ENCODE peak calls at places on chromosomes 4 and X, in eight cellular contexts. One of them, this sample, is unnamed.

GRCh38 chrX:131083510-131084142 is 25.5 kb downstream of the ARHGAP36 start:
- DNase-seq in cardiac muscle cell: no peak
- DNase-seq in CD8-positive, alpha-beta T cell: no peak
- DNase-seq in OCI-LY7: no peak
- DNase-seq in fibroblast of lung: no peak
- DNase-seq in B cell: no peak
- DNase-seq in left lung: no peak
- DNase-seq in right lobe of liver: no peak
- DNase-seq in this sample: no peak

GRCh38 chr4:123786159-123786915 is 389.7 kb downstream of the SPRY1 start:
- DNase-seq in fibroblast of lung: peak; percentile 17
- DNase-seq in CD8-positive, alpha-beta T cell: no peak
- DNase-seq in OCI-LY7: no peak
- DNase-seq in left lung: no peak
- DNase-seq in B cell: no peak
- DNase-seq in right lobe of liver: no peak
- DNase-seq in cardiac muscle cell: no peak
- DNase-seq in this sample: no peak

GRCh38 chr4:78058591-78059523 is 1.7 kb downstream of the FRAS1 start:
- DNase-seq in B cell: peak; percentile 30
- DNase-seq in left lung: peak; percentile 55
- DNase-seq in CD8-positive, alpha-beta T cell: peak; percentile 7
- DNase-seq in right lobe of liver: peak; percentile 47
- DNase-seq in cardiac muscle cell: peak; percentile 60
- DNase-seq in OCI-LY7: peak; percentile 7
- DNase-seq in fibroblast of lung: peak; percentile 45
- DNase-seq in this sample: peak; percentile 39

GRCh38 chrX:20442597-20442996 is 175.9 kb upstream of the RPS6KA3 start:
- DNase-seq in cardiac muscle cell: peak; percentile 90
- DNase-seq in fibroblast of lung: peak; percentile 70
- DNase-seq in left lung: peak; percentile 79
- DNase-seq in right lobe of liver: peak; percentile 77
- DNase-seq in B cell: peak; percentile 83
- DNase-seq in OCI-LY7: peak; percentile 76
- DNase-seq in CD8-positive, alpha-beta T cell: peak; percentile 89
- DNase-seq in this sample: peak; percentile 14

GRCh38 chrX:23989689-23990088 is 37.3 kb downstream of the KLHL15 start:
- DNase-seq in B cell: no peak
- DNase-seq in fibroblast of lung: no peak
- DNase-seq in cardiac muscle cell: no peak
- DNase-seq in left lung: no peak
- DNase-seq in OCI-LY7: no peak
- DNase-seq in CD8-positive, alpha-beta T cell: no peak
- DNase-seq in right lobe of liver: no peak
- DNase-seq in this sample: no peak

GRCh38 chr4:76246852-76247251 is 4.7 kb upstream of the FAM47E start:
- DNase-seq in left lung: no peak
- DNase-seq in B cell: no peak
- DNase-seq in OCI-LY7: no peak
- DNase-seq in cardiac muscle cell: no peak
- DNase-seq in CD8-positive, alpha-beta T cell: no peak
- DNase-seq in right lobe of liver: no peak
- DNase-seq in fibroblast of lung: no peak
- DNase-seq in this sample: no peak

GRCh38 chrX:150364347-150365050 is 1.4 kb downstream of the MAMLD1 start:
- DNase-seq in OCI-LY7: no peak
- DNase-seq in B cell: peak; percentile 67
- DNase-seq in right lobe of liver: peak; percentile 34
- DNase-seq in CD8-positive, alpha-beta T cell: peak; percentile 18
- DNase-seq in left lung: no peak
- DNase-seq in cardiac muscle cell: peak; percentile 19
- DNase-seq in fibroblast of lung: peak; percentile 23
- DNase-seq in this sample: peak; percentile 33

GRCh38 chr4:185669288-185669687 is 134.0 kb upstream of the PDLIM3 start:
- DNase-seq in CD8-positive, alpha-beta T cell: no peak
- DNase-seq in OCI-LY7: no peak
- DNase-seq in B cell: no peak
- DNase-seq in left lung: no peak
- DNase-seq in cardiac muscle cell: no peak
- DNase-seq in right lobe of liver: no peak
- DNase-seq in fibroblast of lung: no peak
- DNase-seq in this sample: no peak

GRCh38 chr4:2788532-2789103 is 4.3 kb upstream of the SH3BP2 start:
- DNase-seq in CD8-positive, alpha-beta T cell: no peak
- DNase-seq in OCI-LY7: no peak
- DNase-seq in right lobe of liver: peak; percentile 59
- DNase-seq in B cell: no peak
- DNase-seq in left lung: peak; percentile 41
- DNase-seq in fibroblast of lung: no peak
- DNase-seq in cardiac muscle cell: peak; percentile 30
- DNase-seq in this sample: no peak

GRCh38 chr4:107699466-107700206 is 20.4 kb downstream of the PAPSS1 start:
- DNase-seq in left lung: no peak
- DNase-seq in cardiac muscle cell: peak; percentile 24
- DNase-seq in fibroblast of lung: peak; percentile 60
- DNase-seq in B cell: no peak
- DNase-seq in CD8-positive, alpha-beta T cell: no peak
- DNase-seq in OCI-LY7: no peak
- DNase-seq in right lobe of liver: no peak
- DNase-seq in this sample: no peak

GRCh38 chr4:99945718-99946345 is 586 bp downstream of the DNAJB14 start:
- DNase-seq in CD8-positive, alpha-beta T cell: no peak
- DNase-seq in B cell: no peak
- DNase-seq in fibroblast of lung: peak; percentile 41
- DNase-seq in right lobe of liver: no peak
- DNase-seq in left lung: peak; percentile 45
- DNase-seq in cardiac muscle cell: peak; percentile 27
- DNase-seq in OCI-LY7: peak; percentile 42
- DNase-seq in this sample: no peak

GRCh38 chr4:832536-832935 is 6.6 kb upstream of the CPLX1 start:
- DNase-seq in fibroblast of lung: no peak
- DNase-seq in left lung: no peak
- DNase-seq in B cell: no peak
- DNase-seq in CD8-positive, alpha-beta T cell: no peak
- DNase-seq in cardiac muscle cell: no peak
- DNase-seq in OCI-LY7: no peak
- DNase-seq in right lobe of liver: no peak
- DNase-seq in this sample: no peak

GRCh38 chrX:103792916-103793540 is 16.4 kb downstream of the PLP1 start:
- DNase-seq in cardiac muscle cell: peak; percentile 81
- DNase-seq in left lung: no peak
- DNase-seq in CD8-positive, alpha-beta T cell: no peak
- DNase-seq in right lobe of liver: no peak
- DNase-seq in OCI-LY7: no peak
- DNase-seq in B cell: no peak
- DNase-seq in fibroblast of lung: peak; percentile 77
- DNase-seq in this sample: no peak

GRCh38 chr4:165765053-165765452 is 108.0 kb upstream of the TLL1 start:
- DNase-seq in fibroblast of lung: no peak
- DNase-seq in right lobe of liver: no peak
- DNase-seq in OCI-LY7: no peak
- DNase-seq in left lung: no peak
- DNase-seq in cardiac muscle cell: no peak
- DNase-seq in B cell: no peak
- DNase-seq in CD8-positive, alpha-beta T cell: no peak
- DNase-seq in this sample: no peak

GRCh38 chr4:41061482-41062185 is 152.7 kb downstream of the APBB2 start:
- DNase-seq in OCI-LY7: no peak
- DNase-seq in B cell: no peak
- DNase-seq in CD8-positive, alpha-beta T cell: no peak
- DNase-seq in right lobe of liver: no peak
- DNase-seq in fibroblast of lung: peak; percentile 32
- DNase-seq in cardiac muscle cell: no peak
- DNase-seq in left lung: no peak
- DNase-seq in this sample: no peak

GRCh38 chr4:41057456-41057855 is 156.9 kb downstream of the APBB2 start:
- DNase-seq in cardiac muscle cell: no peak
- DNase-seq in OCI-LY7: no peak
- DNase-seq in CD8-positive, alpha-beta T cell: no peak
- DNase-seq in left lung: no peak
- DNase-seq in right lobe of liver: no peak
- DNase-seq in B cell: no peak
- DNase-seq in fibroblast of lung: peak; percentile 79
- DNase-seq in this sample: no peak

GRCh38 chr4:41058426-41058825 is 155.9 kb downstream of the APBB2 start:
- DNase-seq in CD8-positive, alpha-beta T cell: no peak
- DNase-seq in OCI-LY7: no peak
- DNase-seq in B cell: no peak
- DNase-seq in right lobe of liver: no peak
- DNase-seq in left lung: no peak
- DNase-seq in fibroblast of lung: peak; percentile 82
- DNase-seq in cardiac muscle cell: no peak
- DNase-seq in this sample: no peak

GRCh38 chr4:41064953-41065352 is 149.4 kb downstream of the APBB2 start:
- DNase-seq in right lobe of liver: no peak
- DNase-seq in OCI-LY7: no peak
- DNase-seq in fibroblast of lung: no peak
- DNase-seq in left lung: no peak
- DNase-seq in B cell: no peak
- DNase-seq in cardiac muscle cell: no peak
- DNase-seq in CD8-positive, alpha-beta T cell: no peak
- DNase-seq in this sample: no peak

GRCh38 chr4:41060352-41061318 is 153.7 kb downstream of the APBB2 start:
- DNase-seq in CD8-positive, alpha-beta T cell: no peak
- DNase-seq in right lobe of liver: no peak
- DNase-seq in OCI-LY7: no peak
- DNase-seq in cardiac muscle cell: no peak
- DNase-seq in B cell: no peak
- DNase-seq in left lung: no peak
- DNase-seq in fibroblast of lung: no peak
- DNase-seq in this sample: no peak
- TF ChIP-seq CTCF in CD8-positive, alpha-beta T cell: no peak
- TF ChIP-seq CTCF in right lobe of liver: no peak
- TF ChIP-seq CTCF in OCI-LY7: no peak
- TF ChIP-seq CTCF in cardiac muscle cell: no peak
- TF ChIP-seq CTCF in B cell: no peak
- TF ChIP-seq CTCF in left lung: no peak
- TF ChIP-seq CTCF in fibroblast of lung: no peak
- TF ChIP-seq CTCF in this sample: no peak

GRCh38 chr4:86594559-86595425 is 677 bp downstream of the PTPN13 start:
- DNase-seq in OCI-LY7: no peak
- DNase-seq in right lobe of liver: no peak
- DNase-seq in fibroblast of lung: peak; percentile 88
- DNase-seq in B cell: peak; percentile 19
- DNase-seq in cardiac muscle cell: peak; percentile 84
- DNase-seq in CD8-positive, alpha-beta T cell: no peak
- DNase-seq in left lung: peak; percentile 37
- DNase-seq in this sample: peak; percentile 24
- TF ChIP-seq CTCF in OCI-LY7: no peak
- TF ChIP-seq CTCF in right lobe of liver: no peak
- TF ChIP-seq CTCF in fibroblast of lung: peak; percentile 23
- TF ChIP-seq CTCF in B cell: no peak
- TF ChIP-seq CTCF in cardiac muscle cell: peak; percentile 24
- TF ChIP-seq CTCF in CD8-positive, alpha-beta T cell: no peak
- TF ChIP-seq CTCF in left lung: no peak
- TF ChIP-seq CTCF in this sample: no peak

DNA sequence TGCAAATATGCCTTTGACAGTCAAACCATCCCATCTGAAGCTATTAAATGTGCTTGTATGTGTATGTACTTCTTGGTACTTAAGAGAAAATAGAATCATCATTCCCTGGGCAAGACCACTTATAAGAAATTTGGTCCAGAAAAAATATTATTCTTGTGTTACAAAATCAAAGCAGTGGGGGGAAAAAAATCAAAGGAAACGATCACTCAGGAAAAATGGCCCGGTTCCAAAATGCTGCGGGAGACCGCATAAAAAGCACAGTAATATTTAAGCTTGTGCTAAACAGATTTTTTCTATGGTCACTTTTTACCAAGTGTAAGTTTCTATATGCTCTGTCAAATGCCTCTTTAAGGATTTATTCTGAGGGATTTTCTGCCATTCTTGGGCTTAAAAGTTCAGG is 36.1 kb downstream of the RAI2 start:
- DNase-seq in cardiac muscle cell: no peak
- DNase-seq in fibroblast of lung: no peak
- DNase-seq in CD8-positive, alpha-beta T cell: no peak
- DNase-seq in B cell: no peak
- DNase-seq in left lung: no peak
- DNase-seq in right lobe of liver: no peak
- DNase-seq in OCI-LY7: no peak
- DNase-seq in this sample: no peak
- TF ChIP-seq CTCF in cardiac muscle cell: no peak
- TF ChIP-seq CTCF in fibroblast of lung: no peak
- TF ChIP-seq CTCF in CD8-positive, alpha-beta T cell: no peak
- TF ChIP-seq CTCF in B cell: no peak
- TF ChIP-seq CTCF in left lung: no peak
- TF ChIP-seq CTCF in right lobe of liver: no peak
- TF ChIP-seq CTCF in OCI-LY7: no peak
- TF ChIP-seq CTCF in this sample: no peak

GRCh38 chrX:119996069-119996468 is 52.5 kb upstream of the NKAP start:
- DNase-seq in cardiac muscle cell: no peak
- DNase-seq in right lobe of liver: no peak
- DNase-seq in B cell: no peak
- DNase-seq in left lung: no peak
- DNase-seq in fibroblast of lung: no peak
- DNase-seq in CD8-positive, alpha-beta T cell: no peak
- DNase-seq in OCI-LY7: no peak
- DNase-seq in this sample: no peak

GRCh38 chrX:119989905-119990408 is 46.4 kb upstream of the NKAP start:
- DNase-seq in cardiac muscle cell: no peak
- DNase-seq in OCI-LY7: no peak
- DNase-seq in B cell: no peak
- DNase-seq in right lobe of liver: no peak
- DNase-seq in CD8-positive, alpha-beta T cell: no peak
- DNase-seq in left lung: no peak
- DNase-seq in fibroblast of lung: no peak
- DNase-seq in this sample: no peak

GRCh38 chrX:119986203-119986602 is 42.7 kb upstream of the NKAP start:
- DNase-seq in cardiac muscle cell: no peak
- DNase-seq in right lobe of liver: no peak
- DNase-seq in CD8-positive, alpha-beta T cell: no peak
- DNase-seq in fibroblast of lung: no peak
- DNase-seq in B cell: no peak
- DNase-seq in left lung: no peak
- DNase-seq in OCI-LY7: no peak
- DNase-seq in this sample: no peak

GRCh38 chrX:119990995-119991787 is 47.6 kb upstream of the NKAP start:
- DNase-seq in B cell: peak; percentile 32
- DNase-seq in left lung: no peak
- DNase-seq in fibroblast of lung: no peak
- DNase-seq in right lobe of liver: no peak
- DNase-seq in CD8-positive, alpha-beta T cell: no peak
- DNase-seq in cardiac muscle cell: no peak
- DNase-seq in OCI-LY7: no peak
- DNase-seq in this sample: peak; percentile 59

DNA sequence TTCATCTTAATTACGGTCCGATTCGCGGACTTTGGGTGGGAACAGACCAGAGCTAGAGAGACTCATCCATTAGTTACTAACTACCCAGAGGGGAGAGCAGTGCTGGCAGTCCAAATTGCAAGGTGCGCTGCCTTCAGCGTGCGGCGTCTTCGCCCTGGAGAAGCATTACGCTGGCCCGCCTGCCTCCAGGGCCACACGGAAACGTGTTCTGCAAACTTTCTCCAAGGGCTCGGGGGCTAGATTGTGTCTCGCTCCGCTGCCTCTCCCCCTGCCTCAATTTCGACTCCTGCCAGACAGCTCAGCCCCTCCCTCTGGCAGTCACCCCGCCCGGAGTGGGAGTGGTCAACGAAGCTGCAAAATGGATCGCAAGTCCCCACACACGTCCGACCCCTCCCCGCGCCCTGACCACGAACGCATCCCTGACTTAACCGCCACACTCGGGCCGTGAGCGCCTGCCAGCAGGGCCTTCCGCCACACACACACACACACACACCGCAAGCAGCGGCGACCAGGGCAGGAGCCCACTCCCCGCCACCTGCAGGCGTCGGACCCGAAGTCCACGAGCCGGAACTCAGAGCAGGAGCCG is 47.0 kb upstream of the NKAP start:
- DNase-seq in right lobe of liver: no peak
- DNase-seq in cardiac muscle cell: no peak
- DNase-seq in OCI-LY7: no peak
- DNase-seq in CD8-positive, alpha-beta T cell: no peak
- DNase-seq in left lung: no peak
- DNase-seq in fibroblast of lung: no peak
- DNase-seq in B cell: peak; percentile 18
- DNase-seq in this sample: no peak
- TF ChIP-seq CTCF in right lobe of liver: no peak
- TF ChIP-seq CTCF in cardiac muscle cell: no peak
- TF ChIP-seq CTCF in OCI-LY7: no peak
- TF ChIP-seq CTCF in CD8-positive, alpha-beta T cell: no peak
- TF ChIP-seq CTCF in left lung: no peak
- TF ChIP-seq CTCF in fibroblast of lung: no peak
- TF ChIP-seq CTCF in B cell: no peak
- TF ChIP-seq CTCF in this sample: no peak